ENCODE peak calls at places on chromosomes 5 and 9, in nine cellular contexts. One of them, this sample, is unnamed.
A peak's percentile ranks its signal among the peaks of the same experiment; 100 is the strongest.

GRCh38 chr5:158502686-158503085 is 597.0 kb downstream of the EBF1 start:
- DNase-seq in Peyer's patch: no peak
- DNase-seq in right lobe of liver: no peak
- DNase-seq in GM12865: no peak
- DNase-seq in stomach: no peak
- DNase-seq in AG10803: no peak
- DNase-seq in uterus: no peak
- DNase-seq in left ventricle myocardium inferior: peak; percentile 16
- DNase-seq in Panc1: no peak
- DNase-seq in this sample: no peak

GRCh38 chr5:179219661-179220620 is 125.3 kb downstream of the ADAMTS2 start:
- DNase-seq in Peyer's patch: no peak
- DNase-seq in right lobe of liver: peak; percentile 44
- DNase-seq in GM12865: no peak
- DNase-seq in stomach: no peak
- DNase-seq in AG10803: no peak
- DNase-seq in uterus: no peak
- DNase-seq in left ventricle myocardium inferior: no peak
- DNase-seq in Panc1: no peak
- DNase-seq in this sample: peak; percentile 29

GRCh38 chr9:109014267-109015025 is 1.1 kb upstream of the CTNNAL1 start:
- DNase-seq in Peyer's patch: no peak
- DNase-seq in right lobe of liver: no peak
- DNase-seq in GM12865: no peak
- DNase-seq in stomach: no peak
- DNase-seq in AG10803: peak; percentile 73
- DNase-seq in uterus: peak; percentile 45
- DNase-seq in left ventricle myocardium inferior: no peak
- DNase-seq in Panc1: no peak
- DNase-seq in this sample: no peak

GRCh38 chr9:33737811-33738606 is 57.4 kb upstream of the PRSS3 start:
- DNase-seq in Peyer's patch: no peak
- DNase-seq in right lobe of liver: peak; percentile 59
- DNase-seq in GM12865: peak; percentile 50
- DNase-seq in stomach: peak; percentile 44
- DNase-seq in AG10803: peak; percentile 55
- DNase-seq in uterus: no peak
- DNase-seq in left ventricle myocardium inferior: peak; percentile 22
- DNase-seq in Panc1: peak; percentile 32
- DNase-seq in this sample: no peak

GRCh38 chr9:130045657-130046450 is 2.9 kb upstream of the FNBP1 start:
- DNase-seq in Peyer's patch: no peak
- DNase-seq in right lobe of liver: no peak
- DNase-seq in GM12865: no peak
- DNase-seq in stomach: no peak
- DNase-seq in AG10803: no peak
- DNase-seq in uterus: no peak
- DNase-seq in left ventricle myocardium inferior: no peak
- DNase-seq in Panc1: no peak
- DNase-seq in this sample: no peak

GRCh38 chr5:147170603-147171002 is 64.2 kb upstream of the STK32A start:
- DNase-seq in Peyer's patch: no peak
- DNase-seq in right lobe of liver: peak; percentile 87
- DNase-seq in GM12865: peak; percentile 18
- DNase-seq in stomach: no peak
- DNase-seq in AG10803: no peak
- DNase-seq in uterus: no peak
- DNase-seq in left ventricle myocardium inferior: no peak
- DNase-seq in Panc1: no peak
- DNase-seq in this sample: no peak

GRCh38 chr9:89422151-89422918 is 75.6 kb downstream of the SEMA4D start:
- DNase-seq in Peyer's patch: no peak
- DNase-seq in right lobe of liver: no peak
- DNase-seq in GM12865: peak; percentile 79
- DNase-seq in stomach: no peak
- DNase-seq in AG10803: no peak
- DNase-seq in uterus: no peak
- DNase-seq in left ventricle myocardium inferior: no peak
- DNase-seq in Panc1: no peak
- DNase-seq in this sample: no peak

GRCh38 chr5:179385892-179386291 is 40.6 kb upstream of the ADAMTS2 start:
- DNase-seq in Peyer's patch: no peak
- DNase-seq in right lobe of liver: peak; percentile 4
- DNase-seq in GM12865: no peak
- DNase-seq in stomach: no peak
- DNase-seq in AG10803: no peak
- DNase-seq in uterus: no peak
- DNase-seq in left ventricle myocardium inferior: no peak
- DNase-seq in Panc1: no peak
- DNase-seq in this sample: no peak

GRCh38 chr5:97022898-97023297 is 87.0 kb downstream of the LNPEP start:
- DNase-seq in Peyer's patch: no peak
- DNase-seq in right lobe of liver: no peak
- DNase-seq in GM12865: no peak
- DNase-seq in stomach: no peak
- DNase-seq in AG10803: no peak
- DNase-seq in uterus: no peak
- DNase-seq in left ventricle myocardium inferior: no peak
- DNase-seq in Panc1: no peak
- DNase-seq in this sample: no peak

GRCh38 chr5:15533124-15533893 is 33.3 kb downstream of the FBXL7 start:
- DNase-seq in Peyer's patch: no peak
- DNase-seq in right lobe of liver: no peak
- DNase-seq in GM12865: no peak
- DNase-seq in stomach: no peak
- DNase-seq in AG10803: peak; percentile 90
- DNase-seq in uterus: no peak
- DNase-seq in left ventricle myocardium inferior: no peak
- DNase-seq in Panc1: no peak
- DNase-seq in this sample: no peak

GRCh38 chr5:178340187-178340586 is 107.6 kb upstream of the PHYKPL start:
- DNase-seq in Peyer's patch: no peak
- DNase-seq in right lobe of liver: peak; percentile 27
- DNase-seq in GM12865: no peak
- DNase-seq in stomach: no peak
- DNase-seq in AG10803: no peak
- DNase-seq in uterus: no peak
- DNase-seq in left ventricle myocardium inferior: no peak
- DNase-seq in Panc1: no peak
- DNase-seq in this sample: no peak

GRCh38 chr5:124675921-124676846 is 70.3 kb downstream of the ZNF608 start:
- DNase-seq in Peyer's patch: no peak
- DNase-seq in right lobe of liver: no peak
- DNase-seq in GM12865: no peak
- DNase-seq in stomach: no peak
- DNase-seq in AG10803: no peak
- DNase-seq in uterus: peak; percentile 24
- DNase-seq in left ventricle myocardium inferior: no peak
- DNase-seq in Panc1: no peak
- DNase-seq in this sample: no peak

GRCh38 chr9:116901260-116901659 is 214.2 kb downstream of the TRIM32 start:
- DNase-seq in Peyer's patch: no peak
- DNase-seq in right lobe of liver: no peak
- DNase-seq in GM12865: no peak
- DNase-seq in stomach: no peak
- DNase-seq in AG10803: peak; percentile 6
- DNase-seq in uterus: no peak
- DNase-seq in left ventricle myocardium inferior: no peak
- DNase-seq in Panc1: no peak
- DNase-seq in this sample: no peak

GRCh38 chr5:36880761-36881160 is 4.2 kb downstream of the NIPBL start:
- DNase-seq in Peyer's patch: no peak
- DNase-seq in right lobe of liver: no peak
- DNase-seq in GM12865: no peak
- DNase-seq in stomach: no peak
- DNase-seq in AG10803: no peak
- DNase-seq in uterus: no peak
- DNase-seq in left ventricle myocardium inferior: no peak
- DNase-seq in Panc1: no peak
- DNase-seq in this sample: no peak
- H3K4me3 ChIP-seq in Peyer's patch: no peak overlapping the region
- H3K4me3 ChIP-seq in right lobe of liver: no peak overlapping the region
- H3K4me3 ChIP-seq in GM12865: peak overlapping the region; percentile 1
- H3K4me3 ChIP-seq in stomach: no peak overlapping the region
- H3K4me3 ChIP-seq in AG10803: no peak overlapping the region
- H3K4me3 ChIP-seq in uterus: no peak overlapping the region
- H3K4me3 ChIP-seq in left ventricle myocardium inferior: no peak overlapping the region
- H3K4me3 ChIP-seq in Panc1: no peak overlapping the region
- H3K4me3 ChIP-seq in this sample: no peak overlapping the region

GRCh38 chr5:16690243-16690839 is 73.5 kb upstream of the RETREG1 start:
- DNase-seq in Peyer's patch: no peak
- DNase-seq in right lobe of liver: no peak
- DNase-seq in GM12865: peak; percentile 37
- DNase-seq in stomach: no peak
- DNase-seq in AG10803: peak; percentile 40
- DNase-seq in uterus: no peak
- DNase-seq in left ventricle myocardium inferior: no peak
- DNase-seq in Panc1: peak; percentile 20
- DNase-seq in this sample: no peak
- TF ChIP-seq CTCF in Peyer's patch: peak; percentile 63
- TF ChIP-seq CTCF in right lobe of liver: peak; percentile 45
- TF ChIP-seq CTCF in GM12865: peak; percentile 61
- TF ChIP-seq CTCF in stomach: no peak
- TF ChIP-seq CTCF in AG10803: peak; percentile 84
- TF ChIP-seq CTCF in uterus: no peak
- TF ChIP-seq CTCF in left ventricle myocardium inferior: peak; percentile 68
- TF ChIP-seq CTCF in Panc1: peak; percentile 89
- TF ChIP-seq CTCF in this sample: no peak

DNA sequence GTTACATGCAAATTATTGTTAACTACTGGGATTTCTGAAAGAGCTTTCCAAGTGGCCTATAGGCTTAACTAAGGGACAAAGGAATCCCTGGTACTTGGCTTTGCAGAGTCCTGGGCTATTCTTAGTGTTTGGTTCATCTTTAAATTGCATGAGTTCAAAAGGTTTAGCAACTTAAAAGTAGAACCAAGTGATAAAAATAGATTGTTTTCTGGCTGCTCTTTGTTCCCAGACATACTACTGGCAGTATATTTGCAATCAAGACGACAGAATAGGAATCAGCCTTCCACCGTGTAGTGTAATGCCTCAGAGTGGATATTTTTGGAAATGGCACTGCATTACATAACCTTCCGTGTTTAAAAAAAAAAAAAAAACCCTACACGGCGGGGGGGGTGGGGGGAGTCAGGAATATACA is 1.0 kb downstream of the NREP start:
- DNase-seq in Peyer's patch: no peak
- DNase-seq in right lobe of liver: no peak
- DNase-seq in GM12865: peak; percentile 19
- DNase-seq in stomach: no peak
- DNase-seq in AG10803: peak; percentile 70
- DNase-seq in uterus: no peak
- DNase-seq in left ventricle myocardium inferior: no peak
- DNase-seq in Panc1: no peak
- DNase-seq in this sample: no peak
- H3K4me3 ChIP-seq in Peyer's patch: no peak overlapping the region
- H3K4me3 ChIP-seq in right lobe of liver: peak overlapping the region; percentile 69
- H3K4me3 ChIP-seq in GM12865: peak overlapping the region; percentile 96
- H3K4me3 ChIP-seq in stomach: peak overlapping the region; percentile 56
- H3K4me3 ChIP-seq in AG10803: peak overlapping the region; percentile 73
- H3K4me3 ChIP-seq in uterus: peak overlapping the region; percentile 60
- H3K4me3 ChIP-seq in left ventricle myocardium inferior: peak overlapping the region; percentile 80
- H3K4me3 ChIP-seq in Panc1: no peak overlapping the region
- H3K4me3 ChIP-seq in this sample: no peak overlapping the region

DNA sequence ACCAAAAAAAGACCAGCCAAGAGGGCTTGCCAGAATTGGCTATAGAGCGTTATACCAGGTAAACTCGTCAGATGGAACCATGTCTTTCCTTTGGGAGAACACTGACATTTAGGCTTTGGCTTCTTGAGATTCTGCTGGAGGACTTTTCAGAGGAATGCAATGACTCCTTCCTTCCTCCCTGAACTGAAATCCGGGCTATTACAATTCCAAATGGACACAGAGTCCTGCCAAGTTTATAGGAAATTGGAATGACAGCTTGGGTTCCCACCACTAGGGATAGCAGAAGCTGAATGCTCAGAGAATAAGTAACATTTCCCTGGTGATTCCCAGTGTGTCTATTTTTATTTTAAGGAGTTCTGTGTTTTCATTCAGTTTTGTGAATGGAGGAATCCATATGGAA is 143.0 kb downstream of the FGF1 start:
- DNase-seq in Peyer's patch: no peak
- DNase-seq in right lobe of liver: no peak
- DNase-seq in GM12865: no peak
- DNase-seq in stomach: no peak
- DNase-seq in AG10803: peak; percentile 71
- DNase-seq in uterus: no peak
- DNase-seq in left ventricle myocardium inferior: no peak
- DNase-seq in Panc1: no peak
- DNase-seq in this sample: no peak
- TF ChIP-seq CTCF in Peyer's patch: peak; percentile 25
- TF ChIP-seq CTCF in right lobe of liver: no peak
- TF ChIP-seq CTCF in GM12865: no peak
- TF ChIP-seq CTCF in stomach: no peak
- TF ChIP-seq CTCF in AG10803: peak; percentile 42
- TF ChIP-seq CTCF in uterus: no peak
- TF ChIP-seq CTCF in left ventricle myocardium inferior: peak; percentile 62
- TF ChIP-seq CTCF in Panc1: no peak
- TF ChIP-seq CTCF in this sample: no peak

DNA sequence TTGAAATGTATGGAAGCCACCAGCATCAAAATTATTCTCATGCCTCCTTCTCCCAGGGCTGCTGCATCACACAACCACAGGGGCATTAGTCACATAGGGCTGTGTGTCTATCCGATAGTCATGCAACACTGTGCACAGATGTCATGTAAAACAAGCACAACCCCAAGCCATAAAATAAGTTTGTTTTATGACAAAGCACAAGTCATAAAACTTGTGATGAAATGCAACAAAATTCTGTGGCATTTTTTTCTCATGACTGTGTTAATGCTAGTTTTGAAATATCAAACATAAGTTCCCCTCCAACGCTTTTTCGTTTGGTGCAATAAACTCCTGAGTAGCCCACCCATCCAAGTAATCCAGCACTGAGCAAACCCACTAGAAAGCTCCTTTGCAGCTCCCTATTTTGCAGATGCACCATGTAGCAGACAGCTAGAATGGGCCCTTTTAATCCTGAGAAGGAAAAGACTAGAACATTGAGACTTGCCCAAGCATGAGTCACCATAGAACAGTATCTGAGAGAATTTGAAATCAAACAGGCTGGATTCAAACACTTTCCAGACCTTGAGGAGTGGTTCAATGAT is 93.3 kb upstream of the ZNF366 start:
- DNase-seq in Peyer's patch: no peak
- DNase-seq in right lobe of liver: no peak
- DNase-seq in GM12865: no peak
- DNase-seq in stomach: no peak
- DNase-seq in AG10803: peak; percentile 96
- DNase-seq in uterus: no peak
- DNase-seq in left ventricle myocardium inferior: no peak
- DNase-seq in Panc1: peak; percentile 90
- DNase-seq in this sample: no peak
- H3K4me3 ChIP-seq in Peyer's patch: no peak overlapping the region
- H3K4me3 ChIP-seq in right lobe of liver: no peak overlapping the region
- H3K4me3 ChIP-seq in GM12865: no peak overlapping the region
- H3K4me3 ChIP-seq in stomach: no peak overlapping the region
- H3K4me3 ChIP-seq in AG10803: no peak overlapping the region
- H3K4me3 ChIP-seq in uterus: no peak overlapping the region
- H3K4me3 ChIP-seq in left ventricle myocardium inferior: no peak overlapping the region
- H3K4me3 ChIP-seq in Panc1: peak overlapping the region; percentile 7
- H3K4me3 ChIP-seq in this sample: no peak overlapping the region

GRCh38 chr9:103789686-103790085 is 304.4 kb upstream of the SMC2 start:
- DNase-seq in Peyer's patch: no peak
- DNase-seq in right lobe of liver: no peak
- DNase-seq in GM12865: peak; percentile 41
- DNase-seq in stomach: no peak
- DNase-seq in AG10803: no peak
- DNase-seq in uterus: no peak
- DNase-seq in left ventricle myocardium inferior: no peak
- DNase-seq in Panc1: no peak
- DNase-seq in this sample: no peak
- TF ChIP-seq CTCF in Peyer's patch: peak; percentile 19
- TF ChIP-seq CTCF in right lobe of liver: peak; percentile 19
- TF ChIP-seq CTCF in GM12865: peak; percentile 47
- TF ChIP-seq CTCF in stomach: no peak
- TF ChIP-seq CTCF in AG10803: no peak
- TF ChIP-seq CTCF in uterus: no peak
- TF ChIP-seq CTCF in left ventricle myocardium inferior: peak; percentile 44
- TF ChIP-seq CTCF in Panc1: peak; percentile 13
- TF ChIP-seq CTCF in this sample: no peak